ENCODE peak calls at places on chromosomes 3 and 15, in nine cellular contexts. One of them, this sample, is unnamed.

GRCh38 chr3:71673486-71673885 is 51.7 kb downstream of the EIF4E3 start:
- DNase-seq in gastrocnemius medialis: no peak
- DNase-seq in heart left ventricle: no peak
- DNase-seq in thoracic aorta: no peak
- DNase-seq in keratinocyte: no peak
- DNase-seq in ascending aorta: no peak
- DNase-seq in GM23338: no peak
- DNase-seq in CD8-positive, alpha-beta T cell: no peak
- DNase-seq in tibial artery: no peak
- DNase-seq in this sample: no peak

GRCh38 chr15:56893349-56893678 is 25.1 kb upstream of the TCF12 start:
- DNase-seq in GM23338: no peak
- DNase-seq in ascending aorta: no peak
- DNase-seq in tibial artery: no peak
- DNase-seq in CD8-positive, alpha-beta T cell: no peak
- DNase-seq in heart left ventricle: no peak
- DNase-seq in gastrocnemius medialis: no peak
- DNase-seq in keratinocyte: no peak
- DNase-seq in thoracic aorta: no peak
- DNase-seq in this sample: no peak

GRCh38 chr3:76726034-76726433 is 313.9 kb upstream of the ROBO2 start:
- DNase-seq in CD8-positive, alpha-beta T cell: no peak
- DNase-seq in tibial artery: no peak
- DNase-seq in ascending aorta: no peak
- DNase-seq in GM23338: no peak
- DNase-seq in gastrocnemius medialis: no peak
- DNase-seq in heart left ventricle: no peak
- DNase-seq in keratinocyte: no peak
- DNase-seq in thoracic aorta: no peak
- DNase-seq in this sample: no peak

GRCh38 chr15:39051931-39052705 is 487.5 kb upstream of the RASGRP1 start:
- DNase-seq in keratinocyte: no peak
- DNase-seq in ascending aorta: no peak
- DNase-seq in tibial artery: no peak
- DNase-seq in thoracic aorta: no peak
- DNase-seq in GM23338: no peak
- DNase-seq in CD8-positive, alpha-beta T cell: no peak
- DNase-seq in gastrocnemius medialis: no peak
- DNase-seq in heart left ventricle: no peak
- DNase-seq in this sample: no peak

GRCh38 chr15:91975241-91975978 is 121.9 kb downstream of the SLCO3A1 start:
- DNase-seq in thoracic aorta: no peak
- DNase-seq in ascending aorta: no peak
- DNase-seq in keratinocyte: no peak
- DNase-seq in tibial artery: no peak
- DNase-seq in CD8-positive, alpha-beta T cell: no peak
- DNase-seq in GM23338: peak; percentile 26
- DNase-seq in heart left ventricle: no peak
- DNase-seq in gastrocnemius medialis: peak; percentile 71
- DNase-seq in this sample: no peak

GRCh38 chr15:84797212-84797611 is 19.9 kb upstream of the ALPK3 start:
- DNase-seq in gastrocnemius medialis: no peak
- DNase-seq in ascending aorta: no peak
- DNase-seq in CD8-positive, alpha-beta T cell: no peak
- DNase-seq in GM23338: no peak
- DNase-seq in tibial artery: no peak
- DNase-seq in keratinocyte: no peak
- DNase-seq in thoracic aorta: no peak
- DNase-seq in heart left ventricle: no peak
- DNase-seq in this sample: no peak

GRCh38 chr3:15630646-15631350 is 29.3 kb downstream of the BTD start:
- DNase-seq in thoracic aorta: no peak
- DNase-seq in CD8-positive, alpha-beta T cell: no peak
- DNase-seq in gastrocnemius medialis: no peak
- DNase-seq in heart left ventricle: no peak
- DNase-seq in keratinocyte: no peak
- DNase-seq in tibial artery: no peak
- DNase-seq in GM23338: peak; percentile 34
- DNase-seq in ascending aorta: no peak
- DNase-seq in this sample: no peak

GRCh38 chr3:7707192-7707591 is 794.4 kb upstream of the LMCD1 start:
- DNase-seq in CD8-positive, alpha-beta T cell: no peak
- DNase-seq in thoracic aorta: no peak
- DNase-seq in GM23338: no peak
- DNase-seq in tibial artery: no peak
- DNase-seq in heart left ventricle: no peak
- DNase-seq in ascending aorta: no peak
- DNase-seq in gastrocnemius medialis: no peak
- DNase-seq in keratinocyte: no peak
- DNase-seq in this sample: no peak

GRCh38 chr3:72128906-72129305 is 344.0 kb upstream of the PROK2 start:
- DNase-seq in GM23338: no peak
- DNase-seq in heart left ventricle: no peak
- DNase-seq in ascending aorta: no peak
- DNase-seq in thoracic aorta: no peak
- DNase-seq in tibial artery: no peak
- DNase-seq in gastrocnemius medialis: peak; percentile 43
- DNase-seq in CD8-positive, alpha-beta T cell: no peak
- DNase-seq in keratinocyte: no peak
- DNase-seq in this sample: no peak

GRCh38 chr3:15331606-15332404 is 581 bp downstream of the SH3BP5 start:
- DNase-seq in tibial artery: peak; percentile 52
- DNase-seq in keratinocyte: no peak
- DNase-seq in ascending aorta: no peak
- DNase-seq in CD8-positive, alpha-beta T cell: peak; percentile 33
- DNase-seq in thoracic aorta: no peak
- DNase-seq in gastrocnemius medialis: peak; percentile 47
- DNase-seq in GM23338: peak; percentile 67
- DNase-seq in heart left ventricle: peak; percentile 37
- DNase-seq in this sample: peak; percentile 33

GRCh38 chr3:97291901-97292300 is 472.7 kb upstream of the ARL6 start:
- DNase-seq in tibial artery: no peak
- DNase-seq in ascending aorta: no peak
- DNase-seq in gastrocnemius medialis: no peak
- DNase-seq in thoracic aorta: no peak
- DNase-seq in CD8-positive, alpha-beta T cell: no peak
- DNase-seq in GM23338: no peak
- DNase-seq in heart left ventricle: no peak
- DNase-seq in keratinocyte: no peak
- DNase-seq in this sample: no peak

GRCh38 chr3:120437559-120437958 is 13.2 kb downstream of the FSTL1 start:
- DNase-seq in keratinocyte: no peak
- DNase-seq in tibial artery: no peak
- DNase-seq in heart left ventricle: no peak
- DNase-seq in GM23338: no peak
- DNase-seq in ascending aorta: no peak
- DNase-seq in CD8-positive, alpha-beta T cell: no peak
- DNase-seq in gastrocnemius medialis: no peak
- DNase-seq in thoracic aorta: no peak
- DNase-seq in this sample: no peak

GRCh38 chr15:44882499-44882968 is 74.0 kb upstream of the TERB2 start:
- DNase-seq in tibial artery: no peak
- DNase-seq in heart left ventricle: no peak
- DNase-seq in CD8-positive, alpha-beta T cell: no peak
- DNase-seq in GM23338: no peak
- DNase-seq in ascending aorta: no peak
- DNase-seq in thoracic aorta: no peak
- DNase-seq in gastrocnemius medialis: no peak
- DNase-seq in keratinocyte: no peak
- DNase-seq in this sample: no peak

GRCh38 chr3:177705976-177706866 is 508.9 kb upstream of the TBL1XR1 start:
- DNase-seq in gastrocnemius medialis: peak; percentile 33
- DNase-seq in tibial artery: peak; percentile 44
- DNase-seq in heart left ventricle: peak; percentile 63
- DNase-seq in thoracic aorta: no peak
- DNase-seq in ascending aorta: no peak
- DNase-seq in keratinocyte: no peak
- DNase-seq in GM23338: no peak
- DNase-seq in CD8-positive, alpha-beta T cell: no peak
- DNase-seq in this sample: peak; percentile 70

GRCh38 chr3:142007710-142008399 is 131.4 kb downstream of the ATP1B3 start:
- DNase-seq in tibial artery: no peak
- DNase-seq in thoracic aorta: no peak
- DNase-seq in keratinocyte: no peak
- DNase-seq in GM23338: no peak
- DNase-seq in gastrocnemius medialis: no peak
- DNase-seq in CD8-positive, alpha-beta T cell: no peak
- DNase-seq in heart left ventricle: no peak
- DNase-seq in ascending aorta: no peak
- DNase-seq in this sample: no peak

GRCh38 chr15:78075490-78076230 is 1.9 kb downstream of the TBC1D2B start:
- DNase-seq in keratinocyte: no peak
- DNase-seq in heart left ventricle: peak; percentile 44
- DNase-seq in CD8-positive, alpha-beta T cell: no peak
- DNase-seq in ascending aorta: no peak
- DNase-seq in tibial artery: peak; percentile 71
- DNase-seq in gastrocnemius medialis: peak; percentile 35
- DNase-seq in thoracic aorta: no peak
- DNase-seq in GM23338: peak; percentile 83
- DNase-seq in this sample: no peak

GRCh38 chr3:194197981-194198695 is 62.2 kb downstream of the HES1 start:
- DNase-seq in keratinocyte: no peak
- DNase-seq in CD8-positive, alpha-beta T cell: no peak
- DNase-seq in GM23338: no peak
- DNase-seq in tibial artery: no peak
- DNase-seq in heart left ventricle: no peak
- DNase-seq in thoracic aorta: no peak
- DNase-seq in ascending aorta: no peak
- DNase-seq in gastrocnemius medialis: no peak
- DNase-seq in this sample: no peak

GRCh38 chr15:94894056-94894455 is 662.7 kb downstream of the MCTP2 start:
- DNase-seq in thoracic aorta: no peak
- DNase-seq in GM23338: no peak
- DNase-seq in ascending aorta: no peak
- DNase-seq in CD8-positive, alpha-beta T cell: no peak
- DNase-seq in keratinocyte: no peak
- DNase-seq in heart left ventricle: no peak
- DNase-seq in tibial artery: no peak
- DNase-seq in gastrocnemius medialis: no peak
- DNase-seq in this sample: no peak

GRCh38 chr3:122322095-122323075 is 2.7 kb upstream of the CSTA start:
- DNase-seq in heart left ventricle: no peak
- DNase-seq in GM23338: no peak
- DNase-seq in keratinocyte: no peak
- DNase-seq in CD8-positive, alpha-beta T cell: peak; percentile 20
- DNase-seq in gastrocnemius medialis: no peak
- DNase-seq in ascending aorta: no peak
- DNase-seq in thoracic aorta: no peak
- DNase-seq in tibial artery: no peak
- DNase-seq in this sample: no peak

GRCh38 chr3:18444597-18445420 is 19.7 kb upstream of the SATB1 start:
- DNase-seq in CD8-positive, alpha-beta T cell: peak; percentile 78
- DNase-seq in heart left ventricle: peak; percentile 78
- DNase-seq in tibial artery: peak; percentile 45
- DNase-seq in ascending aorta: no peak
- DNase-seq in thoracic aorta: no peak
- DNase-seq in gastrocnemius medialis: peak; percentile 25
- DNase-seq in keratinocyte: no peak
- DNase-seq in GM23338: peak; percentile 77
- DNase-seq in this sample: peak; percentile 68

GRCh38 chr3:14140668-14141067 is 15.8 kb downstream of the TMEM43 start:
- DNase-seq in heart left ventricle: no peak
- DNase-seq in keratinocyte: no peak
- DNase-seq in gastrocnemius medialis: no peak
- DNase-seq in GM23338: no peak
- DNase-seq in CD8-positive, alpha-beta T cell: no peak
- DNase-seq in ascending aorta: no peak
- DNase-seq in tibial artery: no peak
- DNase-seq in thoracic aorta: no peak
- DNase-seq in this sample: no peak

GRCh38 chr3:133992385-133992784 is 37.3 kb downstream of the SLCO2A1 start:
- DNase-seq in gastrocnemius medialis: no peak
- DNase-seq in GM23338: no peak
- DNase-seq in ascending aorta: no peak
- DNase-seq in tibial artery: no peak
- DNase-seq in heart left ventricle: no peak
- DNase-seq in thoracic aorta: no peak
- DNase-seq in keratinocyte: no peak
- DNase-seq in CD8-positive, alpha-beta T cell: no peak
- DNase-seq in this sample: peak; percentile 27

GRCh38 chr3:180408654-180409053 is 193.3 kb upstream of the TTC14 start:
- DNase-seq in GM23338: no peak
- DNase-seq in gastrocnemius medialis: no peak
- DNase-seq in CD8-positive, alpha-beta T cell: no peak
- DNase-seq in keratinocyte: no peak
- DNase-seq in thoracic aorta: no peak
- DNase-seq in heart left ventricle: no peak
- DNase-seq in ascending aorta: no peak
- DNase-seq in tibial artery: no peak
- DNase-seq in this sample: no peak

GRCh38 chr3:137035631-137036030 is 77.8 kb downstream of the IL20RB start:
- DNase-seq in ascending aorta: no peak
- DNase-seq in GM23338: peak; percentile 80
- DNase-seq in tibial artery: no peak
- DNase-seq in heart left ventricle: no peak
- DNase-seq in CD8-positive, alpha-beta T cell: no peak
- DNase-seq in keratinocyte: no peak
- DNase-seq in gastrocnemius medialis: no peak
- DNase-seq in thoracic aorta: no peak
- DNase-seq in this sample: no peak
- TF ChIP-seq CTCF in ascending aorta: no peak
- TF ChIP-seq CTCF in GM23338: peak; percentile 50
- TF ChIP-seq CTCF in tibial artery: no peak
- TF ChIP-seq CTCF in heart left ventricle: no peak
- TF ChIP-seq CTCF in CD8-positive, alpha-beta T cell: no peak
- TF ChIP-seq CTCF in keratinocyte: peak; percentile 68
- TF ChIP-seq CTCF in gastrocnemius medialis: no peak
- TF ChIP-seq CTCF in thoracic aorta: no peak
- TF ChIP-seq CTCF in this sample: peak; percentile 25

GRCh38 chr3:147406255-147407023 is at the start of gene ZIC4:
- DNase-seq in CD8-positive, alpha-beta T cell: no peak
- DNase-seq in thoracic aorta: no peak
- DNase-seq in keratinocyte: no peak
- DNase-seq in gastrocnemius medialis: no peak
- DNase-seq in tibial artery: no peak
- DNase-seq in ascending aorta: no peak
- DNase-seq in GM23338: peak; percentile 18
- DNase-seq in heart left ventricle: no peak
- DNase-seq in this sample: no peak
- H3K4me1 ChIP-seq in CD8-positive, alpha-beta T cell: peaks cover 10% of the 10 kb centered on the region
- H3K4me1 ChIP-seq in thoracic aorta: peaks cover 12% of the 10 kb centered on the region
- H3K4me1 ChIP-seq in keratinocyte: peaks cover 4% of the 10 kb centered on the region
- H3K4me1 ChIP-seq in gastrocnemius medialis: peaks cover 15% of the 10 kb centered on the region
- H3K4me1 ChIP-seq in tibial artery: peaks cover 22% of the 10 kb centered on the region
- H3K4me1 ChIP-seq in ascending aorta: peaks cover 9% of the 10 kb centered on the region
- H3K4me1 ChIP-seq in GM23338: peaks cover 81% of the 10 kb centered on the region
- H3K4me1 ChIP-seq in heart left ventricle: peaks cover 12% of the 10 kb centered on the region
- H3K4me1 ChIP-seq in this sample: peaks cover 40% of the 10 kb centered on the region

GRCh38 chr3:115861166-115861733 is 237.9 kb downstream of the GAP43 start:
- DNase-seq in CD8-positive, alpha-beta T cell: no peak
- DNase-seq in GM23338: peak; percentile 69
- DNase-seq in tibial artery: no peak
- DNase-seq in gastrocnemius medialis: no peak
- DNase-seq in thoracic aorta: no peak
- DNase-seq in heart left ventricle: no peak
- DNase-seq in ascending aorta: no peak
- DNase-seq in keratinocyte: no peak
- DNase-seq in this sample: no peak
- TF ChIP-seq CTCF in CD8-positive, alpha-beta T cell: no peak
- TF ChIP-seq CTCF in GM23338: peak; percentile 76
- TF ChIP-seq CTCF in tibial artery: no peak
- TF ChIP-seq CTCF in gastrocnemius medialis: no peak
- TF ChIP-seq CTCF in thoracic aorta: no peak
- TF ChIP-seq CTCF in heart left ventricle: no peak
- TF ChIP-seq CTCF in ascending aorta: no peak
- TF ChIP-seq CTCF in keratinocyte: peak; percentile 22
- TF ChIP-seq CTCF in this sample: no peak

GRCh38 chr15:67085818-67086649 is 20.6 kb downstream of the SMAD3 start:
- DNase-seq in heart left ventricle: no peak
- DNase-seq in CD8-positive, alpha-beta T cell: no peak
- DNase-seq in ascending aorta: no peak
- DNase-seq in GM23338: no peak
- DNase-seq in gastrocnemius medialis: no peak
- DNase-seq in thoracic aorta: no peak
- DNase-seq in keratinocyte: no peak
- DNase-seq in tibial artery: no peak
- DNase-seq in this sample: no peak
- H3K4me1 ChIP-seq in heart left ventricle: peaks cover 80% of the 10 kb centered on the region
- H3K4me1 ChIP-seq in CD8-positive, alpha-beta T cell: peaks cover 71% of the 10 kb centered on the region
- H3K4me1 ChIP-seq in ascending aorta: peaks cover 78% of the 10 kb centered on the region
- H3K4me1 ChIP-seq in GM23338: peaks cover 24% of the 10 kb centered on the region
- H3K4me1 ChIP-seq in gastrocnemius medialis: peaks cover 98% of the 10 kb centered on the region
- H3K4me1 ChIP-seq in thoracic aorta: peaks cover 33% of the 10 kb centered on the region
- H3K4me1 ChIP-seq in keratinocyte: peaks cover 83% of the 10 kb centered on the region
- H3K4me1 ChIP-seq in tibial artery: peaks cover 49% of the 10 kb centered on the region
- H3K4me1 ChIP-seq in this sample: peaks cover 100% of the 10 kb centered on the region